ENCODE peak calls at places on chromosomes 4 and X, in five cellular contexts. K, R, Q, G and I are unnamed samples.

GRCh38 chrX:44898411-44899221 is 25.6 kb downstream of the KDM6A start:
- DNase-seq in K (no peak), R (no peak), Q (no peak), G (no peak), I (no peak)

GRCh38 chr4:6278801-6279197 is 9.1 kb downstream of the WFS1 start:
- DNase-seq in K (no peak), R (no peak), Q (no peak), G (no peak), I (peak)

GRCh38 chrX:154490414-154491083 is at the start of gene SLC10A3:
- DNase-seq in K (peak), R (no peak), Q (peak), G (peak), I (peak)

GRCh38 chr4:176274441-176274840 is 5.4 kb upstream of the ASB5 start:
- DNase-seq in K (no peak), R (no peak), Q (no peak), G (no peak), I (no peak)

GRCh38 chr4:8910822-8911310 is 39.2 kb upstream of the HMX1 start:
- DNase-seq in K (no peak), R (no peak), Q (peak), G (no peak), I (no peak)

GRCh38 chr4:134539729-134540231 is 338.2 kb upstream of the PABPC4L start:
- DNase-seq in K (no peak), R (no peak), Q (no peak), G (no peak), I (no peak)

GRCh38 chr4:118968006-118968405 is 79.4 kb downstream of the SYNPO2 start:
- DNase-seq in K (no peak), R (peak), Q (no peak), G (no peak), I (peak)

GRCh38 chrX:137916090-137916746 is 350.3 kb downstream of the ZIC3 start:
- DNase-seq in K (no peak), R (no peak), Q (no peak), G (no peak), I (no peak)

GRCh38 chr4:189202182-189202868 is 738.3 kb upstream of the FRG1 start:
- DNase-seq in K (no peak), R (peak), Q (peak), G (no peak), I (no peak)

GRCh38 chrX:9438950-9439494 is 25.8 kb upstream of the TBL1X start:
- DNase-seq in K (no peak), R (no peak), Q (no peak), G (no peak), I (no peak)

GRCh38 chrX:109049416-109049815 is 313.1 kb upstream of the IRS4 start:
- DNase-seq in K (no peak), R (no peak), Q (no peak), G (no peak), I (no peak)

GRCh38 chr4:1379351-1379781 is 26.9 kb downstream of the NKX1-1 start:
- DNase-seq in K (no peak), R (no peak), Q (peak), G (no peak), I (no peak)

GRCh38 chr4:39825741-39826231 is 127.8 kb downstream of the UBE2K start:
- DNase-seq in K (no peak), R (no peak), Q (no peak), G (no peak), I (no peak)

GRCh38 chr4:139655116-139655515 is 10.5 kb upstream of the MGST2 start:
- DNase-seq in K (no peak), R (no peak), Q (no peak), G (no peak), I (no peak)

GRCh38 chr4:1809754-1810502 is 16.8 kb downstream of the FGFR3 start:
- DNase-seq in K (no peak), R (no peak), Q (peak), G (peak), I (no peak)

GRCh38 chrX:71099736-71100135 is 4.1 kb downstream of the FOXO4 start:
- DNase-seq in K (no peak), R (no peak), Q (no peak), G (no peak), I (no peak)

GRCh38 chr4:142551513-142552280 is 294.4 kb downstream of the INPP4B start:
- DNase-seq in K (no peak), R (no peak), Q (no peak), G (no peak), I (no peak)

GRCh38 chrX:153491351-153492152 is 3.2 kb upstream of the BGN start:
- DNase-seq in K (no peak), R (no peak), Q (no peak), G (no peak), I (no peak)

GRCh38 chr4:48944659-48945290 is 38.2 kb upstream of the OCIAD2 start:
- DNase-seq in K (no peak), R (no peak), Q (no peak), G (peak), I (peak)

GRCh38 chr4:153467897-153468262 is 1.7 kb downstream of the TMEM131L start:
- DNase-seq in K (no peak), R (no peak), Q (no peak), G (no peak), I (no peak)

GRCh38 chrX:9149831-9150230 is 115.9 kb upstream of the FAM9B start:
- DNase-seq in K (no peak), R (no peak), Q (no peak), G (no peak), I (no peak)

GRCh38 chr4:133565379-133565778 is 416.3 kb downstream of the PCDH10 start:
- DNase-seq in K (no peak), R (no peak), Q (no peak), G (no peak), I (no peak)

GRCh38 chrX:2609431-2610238 is 81.5 kb upstream of the CD99 start:
- DNase-seq in K (no peak), R (no peak), Q (no peak), G (no peak), I (no peak)

GRCh38 chrX:50903387-50904027 is 7.0 kb upstream of the BMP15 start:
- DNase-seq in K (no peak), R (no peak), Q (no peak), G (no peak), I (no peak)

DNA sequence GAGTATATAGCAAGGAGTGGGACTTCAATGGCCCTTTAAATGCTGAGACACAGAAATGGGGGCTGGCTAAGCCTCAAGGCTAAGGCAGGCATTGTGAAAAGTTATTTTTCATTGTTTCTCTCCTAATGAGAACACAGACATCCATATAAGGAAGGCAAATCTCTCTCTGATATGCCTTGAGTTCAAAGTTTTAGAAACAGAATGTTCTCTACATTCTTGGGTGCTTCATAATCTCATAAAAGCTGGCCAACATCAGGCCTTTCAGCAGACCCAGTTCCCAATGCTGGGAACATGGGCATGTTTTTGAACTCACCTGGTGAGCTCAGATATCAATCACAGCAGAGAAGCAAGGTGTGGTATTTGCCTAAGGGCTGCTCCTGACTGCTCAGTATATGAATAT is 19.4 kb upstream of the RAB40A start:
- DNase-seq in K (no peak), R (no peak), Q (no peak), G (no peak), I (no peak)
- H3K4me3 ChIP-seq in K (no peak), R (no peak), Q (no peak), G (no peak), I (no peak)

GRCh38 chrX:119729408-119730201 is 28.8 kb upstream of the SOWAHD start:
- DNase-seq in K (no peak), R (peak), Q (peak), G (peak), I (no peak)
- TF ChIP-seq CTCF in K (peak), R (peak), Q (peak), G (peak), I (peak)

GRCh38 chr4:42359686-42360085 is 37.6 kb upstream of the SHISA3 start:
- DNase-seq in K (no peak), R (no peak), Q (no peak), G (no peak), I (no peak)
- H3K4me3 ChIP-seq in K (no peak), R (no peak), Q (peak), G (no peak), I (no peak)

GRCh38 chr4:168318266-168318895 is at the start of gene DDX60:
- DNase-seq in K (peak), R (no peak), Q (peak), G (peak), I (peak)
- TF ChIP-seq CTCF in K (peak), R (peak), Q (peak), G (no peak), I (peak)